ENCODE peak calls at places on chromosomes 3 and 15, in four cellular contexts. One of them, this sample, is unnamed.

GRCh38 chr3:157810924-157811718 is 295.1 kb downstream of the SHOX2 start:
- DNase-seq in GM13977: no peak
- DNase-seq in ovary: no peak
- DNase-seq in BE2C: peak; percentile 87
- DNase-seq in this sample: no peak

GRCh38 chr3:84680700-84681099 is 278.1 kb upstream of the CADM2 start:
- DNase-seq in GM13977: no peak
- DNase-seq in ovary: no peak
- DNase-seq in BE2C: no peak
- DNase-seq in this sample: no peak

GRCh38 chr3:164024786-164025185 is 1053.5 kb downstream of the SI start:
- DNase-seq in GM13977: no peak
- DNase-seq in ovary: no peak
- DNase-seq in BE2C: no peak
- DNase-seq in this sample: no peak

GRCh38 chr3:14505803-14506500 is 34.2 kb downstream of the GRIP2 start:
- DNase-seq in GM13977: no peak
- DNase-seq in ovary: peak; percentile 6
- DNase-seq in BE2C: no peak
- DNase-seq in this sample: no peak

GRCh38 chr15:92891533-92892200 is 8.5 kb upstream of the CHD2 start:
- DNase-seq in GM13977: no peak
- DNase-seq in ovary: no peak
- DNase-seq in BE2C: no peak
- DNase-seq in this sample: no peak

GRCh38 chr15:55907797-55908196 is 85.6 kb downstream of the NEDD4 start:
- DNase-seq in GM13977: no peak
- DNase-seq in ovary: no peak
- DNase-seq in BE2C: no peak
- DNase-seq in this sample: no peak

GRCh38 chr3:126269360-126269759 is 87.8 kb downstream of the KLF15 start:
- DNase-seq in GM13977: no peak
- DNase-seq in ovary: no peak
- DNase-seq in BE2C: no peak
- DNase-seq in this sample: no peak

GRCh38 chr15:100778831-100779288 is 100.8 kb upstream of the ALDH1A3 start:
- DNase-seq in GM13977: no peak
- DNase-seq in ovary: no peak
- DNase-seq in BE2C: no peak
- DNase-seq in this sample: no peak

GRCh38 chr3:48416546-48416945 is 13.3 kb downstream of the PLXNB1 start:
- DNase-seq in GM13977: no peak
- DNase-seq in ovary: no peak
- DNase-seq in BE2C: no peak
- DNase-seq in this sample: no peak

GRCh38 chr15:59376735-59377134 is 4.1 kb upstream of the MYO1E start:
- DNase-seq in GM13977: no peak
- DNase-seq in ovary: no peak
- DNase-seq in BE2C: no peak
- DNase-seq in this sample: no peak
- TF ChIP-seq CTCF in GM13977: peak; percentile 27
- TF ChIP-seq CTCF in ovary: no peak
- TF ChIP-seq CTCF in BE2C: no peak
- TF ChIP-seq CTCF in this sample: no peak

GRCh38 chr3:10594915-10595314 is 89.5 kb upstream of the ATP2B2 start:
- DNase-seq in GM13977: peak; percentile 50
- DNase-seq in ovary: no peak
- DNase-seq in BE2C: no peak
- DNase-seq in this sample: peak; percentile 57
- TF ChIP-seq CTCF in GM13977: no peak
- TF ChIP-seq CTCF in ovary: no peak
- TF ChIP-seq CTCF in BE2C: no peak
- TF ChIP-seq CTCF in this sample: no peak

DNA sequence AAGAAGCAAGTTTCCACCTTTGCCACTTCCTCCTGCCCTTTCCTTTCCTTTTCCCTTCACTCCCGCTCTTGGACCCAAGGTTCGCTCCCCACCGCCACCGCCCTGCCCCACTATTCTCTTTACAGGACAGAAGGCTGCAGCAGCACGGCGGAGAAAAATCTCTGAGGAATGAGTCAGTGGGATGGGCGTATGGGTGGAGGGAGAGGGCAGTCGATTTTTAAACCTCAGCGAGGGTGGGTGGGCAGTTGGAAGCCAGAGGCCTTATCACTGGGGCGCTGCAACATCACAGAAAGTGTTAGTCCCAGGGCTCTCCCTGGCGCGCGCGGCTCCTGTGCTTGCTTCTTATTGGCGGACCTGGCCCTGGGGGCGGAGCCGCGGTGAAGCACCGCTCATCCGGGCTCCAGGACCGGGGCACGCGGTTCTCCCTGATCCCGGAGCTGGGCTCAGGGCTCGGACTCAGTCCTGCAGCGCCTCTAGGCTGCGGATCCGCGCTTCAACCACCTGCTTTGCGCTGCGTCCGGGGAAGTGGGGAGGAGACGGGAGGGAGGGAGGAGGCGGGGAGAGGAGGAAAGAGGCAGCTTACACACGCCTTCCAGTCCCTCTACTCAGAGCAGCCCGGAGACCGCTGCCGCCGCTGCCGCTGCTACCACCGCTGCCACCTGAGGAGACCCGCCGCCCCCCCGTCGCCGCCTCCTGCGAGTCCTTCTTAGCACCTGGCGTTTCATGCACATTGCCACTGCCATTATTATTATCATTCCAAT is at the start of gene ALCAM:
- DNase-seq in GM13977: peak; percentile 71
- DNase-seq in ovary: peak; percentile 94
- DNase-seq in BE2C: peak; percentile 99
- DNase-seq in this sample: peak; percentile 90
- TF ChIP-seq CTCF in GM13977: peak; percentile 73
- TF ChIP-seq CTCF in ovary: peak; percentile 66
- TF ChIP-seq CTCF in BE2C: peak; percentile 74
- TF ChIP-seq CTCF in this sample: no peak

DNA sequence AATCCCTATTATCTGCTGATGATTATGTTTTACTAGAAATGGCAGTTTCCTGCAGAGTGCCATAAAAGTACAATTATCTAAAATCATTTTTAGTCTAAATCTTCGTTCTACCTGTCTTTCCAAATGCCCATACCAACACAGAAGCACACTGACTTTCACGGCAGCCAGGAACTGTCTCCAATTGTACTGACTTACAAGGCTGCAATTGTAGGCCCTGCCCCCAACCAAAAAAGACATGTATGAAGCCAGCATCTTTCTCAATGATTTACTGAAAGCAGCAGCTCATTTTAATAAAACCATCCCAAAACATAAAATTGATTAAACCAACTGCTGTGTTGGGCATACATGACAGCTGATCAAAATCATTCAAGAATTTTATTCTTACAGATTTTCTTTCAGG is 119.0 kb downstream of the TBC1D5 start:
- DNase-seq in GM13977: no peak
- DNase-seq in ovary: no peak
- DNase-seq in BE2C: no peak
- DNase-seq in this sample: no peak
- TF ChIP-seq CTCF in GM13977: no peak
- TF ChIP-seq CTCF in ovary: no peak
- TF ChIP-seq CTCF in BE2C: no peak
- TF ChIP-seq CTCF in this sample: no peak

GRCh38 chr3:100737334-100737733 is 28.0 kb downstream of the TFG start:
- DNase-seq in GM13977: no peak
- DNase-seq in ovary: no peak
- DNase-seq in BE2C: no peak
- DNase-seq in this sample: no peak
- TF ChIP-seq CTCF in GM13977: peak; percentile 29
- TF ChIP-seq CTCF in ovary: no peak
- TF ChIP-seq CTCF in BE2C: peak; percentile 59
- TF ChIP-seq CTCF in this sample: peak; percentile 36

GRCh38 chr15:75842722-75843617 is at the start of gene UBE2Q2:
- DNase-seq in GM13977: peak; percentile 89
- DNase-seq in ovary: peak; percentile 72
- DNase-seq in BE2C: peak; percentile 84
- DNase-seq in this sample: peak; percentile 84
- TF ChIP-seq CTCF in GM13977: no peak
- TF ChIP-seq CTCF in ovary: no peak
- TF ChIP-seq CTCF in BE2C: no peak
- TF ChIP-seq CTCF in this sample: no peak

GRCh38 chr15:70210538-70210937 is 112.8 kb upstream of the TLE3 start:
- DNase-seq in GM13977: no peak
- DNase-seq in ovary: no peak
- DNase-seq in BE2C: no peak
- DNase-seq in this sample: peak; percentile 8
- TF ChIP-seq CTCF in GM13977: peak; percentile 25
- TF ChIP-seq CTCF in ovary: no peak
- TF ChIP-seq CTCF in BE2C: no peak
- TF ChIP-seq CTCF in this sample: no peak

DNA sequence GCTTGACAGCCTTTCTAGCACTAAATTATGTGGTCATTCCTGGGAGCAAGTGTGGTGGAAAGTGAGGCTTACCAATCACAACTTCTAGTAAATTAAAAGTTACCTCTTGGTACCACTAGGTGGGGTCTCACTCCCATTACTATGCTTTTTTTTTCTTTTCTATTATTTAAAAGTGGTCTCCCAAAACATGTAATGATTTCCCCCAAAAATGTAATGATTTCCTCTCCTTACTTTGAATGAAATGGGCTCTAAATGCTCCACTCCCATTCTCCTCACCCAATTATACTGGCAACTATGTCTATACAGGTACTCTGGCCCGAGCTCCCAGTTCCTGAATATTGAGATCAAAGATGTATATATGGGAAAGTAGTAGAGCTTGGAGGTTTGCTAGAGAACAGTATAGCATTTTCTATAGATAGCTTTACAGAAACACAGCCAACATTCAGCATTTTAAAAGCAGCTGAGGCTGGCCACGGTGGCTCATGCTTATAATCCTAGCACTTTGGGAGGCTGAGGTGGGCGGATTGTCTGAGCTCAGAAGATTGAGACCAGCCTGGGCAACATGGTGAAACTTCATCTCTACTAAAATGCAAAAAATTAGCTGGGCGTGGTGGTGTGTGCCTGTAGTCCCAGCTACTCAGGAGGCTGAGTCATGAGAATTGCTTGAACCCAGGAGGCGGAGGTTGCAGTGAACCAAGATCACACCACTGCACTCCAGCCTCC is 70.9 kb downstream of the DCUN1D1 start:
- DNase-seq in GM13977: peak; percentile 13
- DNase-seq in ovary: no peak
- DNase-seq in BE2C: no peak
- DNase-seq in this sample: peak; percentile 30
- TF ChIP-seq CTCF in GM13977: peak; percentile 53
- TF ChIP-seq CTCF in ovary: no peak
- TF ChIP-seq CTCF in BE2C: peak; percentile 59
- TF ChIP-seq CTCF in this sample: peak; percentile 80

GRCh38 chr15:45393851-45394250 is 15.5 kb upstream of the GATM start:
- DNase-seq in GM13977: no peak
- DNase-seq in ovary: no peak
- DNase-seq in BE2C: no peak
- DNase-seq in this sample: peak; percentile 22
- TF ChIP-seq CTCF in GM13977: peak; percentile 45
- TF ChIP-seq CTCF in ovary: no peak
- TF ChIP-seq CTCF in BE2C: peak; percentile 34
- TF ChIP-seq CTCF in this sample: no peak

This sample was measured in activated CD8-positive, alpha-beta T cell treated with anti-CD3 and anti-CD28 coated beads for 36 hours.